ENCODE peak calls at places on chromosome 3, in four cellular contexts. O, G, M and Q are unnamed samples. For H3K9me3, the result is how much of the 10 kb centered on the place peaks cover.

GRCh38 chr3:120567370-120568197 is 28.6 kb upstream of the NDUFB4 start:
- DNase-seq in O (no peak), G (no peak), M (peak), Q (no peak)

GRCh38 chr3:51637941-51638471 is 33.0 kb upstream of the TEX264 start:
- DNase-seq in O (no peak), G (peak), M (peak), Q (peak)

GRCh38 chr3:81040107-81040506 is 721.3 kb downstream of the GBE1 start:
- DNase-seq in O (no peak), G (no peak), M (no peak), Q (no peak)

GRCh38 chr3:14876942-14877341 is 58.2 kb downstream of the FGD5 start:
- DNase-seq in O (peak), G (no peak), M (peak), Q (no peak)

GRCh38 chr3:188185717-188186236 is 31.8 kb downstream of the LPP start:
- DNase-seq in O (no peak), G (no peak), M (peak), Q (no peak)

GRCh38 chr3:107846282-107846852 is 244.5 kb downstream of the CD47 start:
- DNase-seq in O (peak), G (peak), M (peak), Q (peak)

GRCh38 chr3:150023239-150023636 is 52.5 kb upstream of the PFN2 start:
- DNase-seq in O (no peak), G (no peak), M (no peak), Q (no peak)

GRCh38 chr3:7285502-7285901 is 424.6 kb downstream of the GRM7 start:
- DNase-seq in O (no peak), G (no peak), M (no peak), Q (no peak)

GRCh38 chr3:99509224-99509623 is 129.2 kb upstream of the COL8A1 start:
- DNase-seq in O (no peak), G (no peak), M (no peak), Q (no peak)

GRCh38 chr3:15629860-15630597 is 28.5 kb downstream of the BTD start:
- DNase-seq in O (no peak), G (peak), M (peak), Q (peak)

GRCh38 chr3:20401253-20401652 is 215.2 kb upstream of the SGO1 start:
- DNase-seq in O (no peak), G (no peak), M (no peak), Q (no peak)

GRCh38 chr3:154657265-154657664 is 227.3 kb upstream of the GPR149 start:
- DNase-seq in O (no peak), G (no peak), M (no peak), Q (no peak)

GRCh38 chr3:27089063-27089462 is 280.1 kb downstream of the NEK10 start:
- DNase-seq in O (peak), G (no peak), M (no peak), Q (no peak)

GRCh38 chr3:11774296-11774877 is 72.3 kb downstream of the TAMM41 start:
- DNase-seq in O (no peak), G (peak), M (peak), Q (peak)

GRCh38 chr3:95154775-95155174 is 1091.9 kb downstream of the NSUN3 start:
- DNase-seq in O (no peak), G (no peak), M (no peak), Q (no peak)

GRCh38 chr3:129312021-129312639 is 33.5 kb downstream of the HMCES start:
- DNase-seq in O (no peak), G (no peak), M (no peak), Q (no peak)

GRCh38 chr3:171306631-171307030 is 153.6 kb downstream of the TNIK start:
- DNase-seq in O (peak), G (no peak), M (peak), Q (no peak)

GRCh38 chr3:119669906-119670570 is 7.2 kb downstream of the COX17 start:
- DNase-seq in O (no peak), G (no peak), M (no peak), Q (no peak)

GRCh38 chr3:102830415-102830814 is 395.6 kb downstream of the ZPLD1 start:
- DNase-seq in O (no peak), G (no peak), M (no peak), Q (no peak)

GRCh38 chr3:138114431-138114918 is 933 bp downstream of the DZIP1L start:
- DNase-seq in O (no peak), G (no peak), M (no peak), Q (no peak)

GRCh38 chr3:32531010-32531647 is 28.5 kb upstream of the CMTM6 start:
- DNase-seq in O (no peak), G (no peak), M (no peak), Q (no peak)

GRCh38 chr3:112654979-112655378 is 14.0 kb upstream of the CCDC80 start:
- DNase-seq in O (no peak), G (no peak), M (no peak), Q (no peak)

GRCh38 chr3:137867611-137868010 is 103.5 kb downstream of the SOX14 start:
- DNase-seq in O (no peak), G (no peak), M (no peak), Q (no peak)

GRCh38 chr3:181278468-181279238 is 289.1 kb upstream of the DNAJC19 start:
- DNase-seq in O (no peak), G (no peak), M (no peak), Q (peak)

GRCh38 chr3:29384640-29385039 is 103.8 kb downstream of the RBMS3 start:
- DNase-seq in O (peak), G (no peak), M (no peak), Q (no peak)

GRCh38 chr3:186930143-186930638 is at the start of gene ST6GAL1:
- DNase-seq in O (peak), G (peak), M (peak), Q (peak)

GRCh38 chr3:105865867-105866350 is 2.9 kb downstream of the CBLB start:
- DNase-seq in O (no peak), G (no peak), M (no peak), Q (no peak)

DNA sequence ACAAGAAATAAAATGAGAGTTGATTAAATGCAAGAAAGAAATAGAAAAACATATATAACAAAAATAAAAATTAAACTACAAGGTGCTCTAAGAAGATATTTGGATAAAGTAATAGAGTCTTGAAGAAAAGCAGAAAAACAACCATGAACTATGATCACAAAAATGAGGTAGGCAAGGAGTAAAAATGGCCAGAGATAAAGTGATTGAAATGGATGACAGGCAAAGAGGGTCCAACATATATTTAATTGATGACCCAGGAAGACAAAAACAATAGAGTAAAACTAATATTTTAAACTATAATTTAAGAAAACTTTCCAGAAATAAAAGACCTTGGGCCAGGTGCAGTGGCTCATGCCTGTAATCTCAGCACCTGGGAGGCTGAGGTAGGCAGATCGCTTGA is 22.1 kb upstream of the WDR49 start:
- DNase-seq in O (no peak), G (no peak), M (no peak), Q (no peak)
- H3K9me3 ChIP-seq in O (under half), G (under half), M (under half), Q (under half)

GRCh38 chr3:61979645-61980430 is 393.5 kb downstream of the FEZF2 start:
- DNase-seq in O (no peak), G (no peak), M (no peak), Q (no peak)
- H3K9me3 ChIP-seq in O (under half), G (under half), M (under half), Q (under half)

GRCh38 chr3:126508539-126508938 is 9.0 kb downstream of the UROC1 start:
- DNase-seq in O (no peak), G (no peak), M (no peak), Q (no peak)
- H3K9me3 ChIP-seq in O (under half), G (under half), M (under half), Q (under half)

GRCh38 chr3:52730681-52731080 is 24.8 kb downstream of the SPCS1 start:
- DNase-seq in O (no peak), G (no peak), M (no peak), Q (no peak)

GRCh38 chr3:52733256-52733891 is 27.5 kb downstream of the SPCS1 start:
- DNase-seq in O (no peak), G (no peak), M (no peak), Q (no peak)

GRCh38 chr3:52731590-52731989 is 25.7 kb downstream of the SPCS1 start:
- DNase-seq in O (no peak), G (no peak), M (no peak), Q (no peak)
- H3K9me3 ChIP-seq in O (under half), G (under half), M (under half), Q (under half)

DNA sequence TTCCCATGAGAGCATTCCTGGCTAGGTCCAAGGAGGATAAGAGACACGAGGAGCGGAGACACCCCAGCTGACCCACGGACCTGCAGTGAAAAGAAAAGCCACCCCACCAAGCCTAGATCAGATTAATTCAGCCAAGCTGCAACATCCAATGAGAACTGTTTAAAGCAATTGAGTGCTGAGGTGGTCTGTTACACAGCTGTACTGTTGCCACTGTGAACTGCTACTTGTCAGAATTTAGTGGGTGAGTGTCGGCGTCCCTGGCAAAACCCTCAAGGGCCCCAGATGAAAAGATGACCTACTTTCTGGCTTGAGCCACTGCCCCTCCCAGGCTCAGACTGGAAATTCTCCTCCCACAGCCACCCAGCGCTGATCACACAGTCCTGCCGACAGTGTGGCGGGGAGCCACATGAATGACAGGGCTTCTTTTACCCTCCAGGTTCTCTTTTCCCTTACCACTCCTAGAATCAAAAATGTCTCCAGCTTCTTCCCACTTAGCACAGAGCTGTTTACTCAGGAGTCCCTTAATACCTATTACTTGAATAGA is 26.4 kb upstream of the KBTBD12 start:
- DNase-seq in O (peak), G (no peak), M (no peak), Q (no peak)
- H3K9me3 ChIP-seq in O (under half), G (under half), M (under half), Q (under half)

GRCh38 chr3:36210840-36211655 is 169.3 kb upstream of the STAC start:
- DNase-seq in O (no peak), G (no peak), M (no peak), Q (no peak)
- H3K9me3 ChIP-seq in O (under half), G (under half), M (under half), Q (under half)

GRCh38 chr3:176354843-176355242 is 842.4 kb downstream of the TBL1XR1 start:
- DNase-seq in O (no peak), G (no peak), M (no peak), Q (no peak)
- H3K9me3 ChIP-seq in O (under half), G (under half), M (under half), Q (under half)

DNA sequence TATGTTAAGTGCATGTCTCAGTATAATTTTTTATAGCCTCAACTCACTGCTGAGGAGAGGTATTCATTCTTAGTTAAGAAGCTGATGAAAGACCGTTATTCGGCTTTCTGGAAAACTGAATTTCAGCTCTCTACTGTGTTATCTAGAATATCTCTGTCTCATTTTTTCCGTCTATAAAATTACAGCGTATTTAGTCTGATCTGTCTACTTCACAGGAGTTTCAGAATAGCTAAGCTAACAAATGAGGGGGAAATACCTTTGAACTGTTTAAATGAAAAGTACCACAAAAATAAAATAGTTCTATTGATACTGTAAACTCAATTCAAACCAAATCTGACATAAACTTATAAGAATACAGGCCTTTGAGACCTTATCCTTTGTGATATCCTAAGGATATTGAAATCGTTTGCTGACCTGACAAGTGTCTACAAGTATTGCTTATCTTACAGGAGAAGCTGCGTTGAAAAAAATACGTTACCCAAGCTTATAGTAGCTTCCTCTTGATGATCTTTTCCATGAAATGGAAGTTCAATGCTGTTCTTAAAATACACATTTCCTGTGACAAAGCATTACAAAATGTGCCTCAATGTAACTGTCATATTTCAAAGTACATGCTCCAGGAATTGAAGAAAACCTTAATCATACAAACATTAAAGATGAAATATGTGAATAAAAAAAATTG is 104.6 kb downstream of the IL1RAP start:
- DNase-seq in O (no peak), G (no peak), M (no peak), Q (no peak)
- H3K9me3 ChIP-seq in O (under half), G (under half), M (under half), Q (under half)